ENCODE peak calls at places on chromosomes 1 and 21, in four cellular contexts. One of them, this sample, is unnamed.

GRCh38 chr1:27522148-27522859 is 32.3 kb upstream of the WASF2 start:
- DNase-seq in CD8-positive, alpha-beta T cell: peak
- DNase-seq in ascending aorta: peak
- DNase-seq in T-helper 9 cell: peak
- DNase-seq in this sample: no peak

GRCh38 chr21:35345954-35346353 is 296.9 kb upstream of the RUNX1 start:
- DNase-seq in ascending aorta: no peak
- DNase-seq in T-helper 9 cell: no peak
- DNase-seq in CD8-positive, alpha-beta T cell: no peak
- DNase-seq in this sample: no peak

GRCh38 chr1:209890606-209891330 is 47.2 kb upstream of the SYT14 start:
- DNase-seq in ascending aorta: no peak
- DNase-seq in CD8-positive, alpha-beta T cell: no peak
- DNase-seq in T-helper 9 cell: no peak
- DNase-seq in this sample: no peak

GRCh38 chr1:179743679-179744400 is 749 bp downstream of the FAM163A start:
- DNase-seq in CD8-positive, alpha-beta T cell: no peak
- DNase-seq in ascending aorta: no peak
- DNase-seq in T-helper 9 cell: no peak
- DNase-seq in this sample: no peak

GRCh38 chr1:179976970-179977651 is 22.5 kb downstream of the CEP350 start:
- DNase-seq in ascending aorta: no peak
- DNase-seq in CD8-positive, alpha-beta T cell: no peak
- DNase-seq in T-helper 9 cell: no peak
- DNase-seq in this sample: no peak

GRCh38 chr1:200415227-200415626 is 5.4 kb upstream of the ZNF281 start:
- DNase-seq in ascending aorta: no peak
- DNase-seq in T-helper 9 cell: no peak
- DNase-seq in CD8-positive, alpha-beta T cell: no peak
- DNase-seq in this sample: no peak

GRCh38 chr1:221276911-221277310 is 397.7 kb downstream of the HLX start:
- DNase-seq in CD8-positive, alpha-beta T cell: no peak
- DNase-seq in T-helper 9 cell: no peak
- DNase-seq in ascending aorta: no peak
- DNase-seq in this sample: no peak

GRCh38 chr1:232983817-232984567 is 33.6 kb downstream of the NTPCR start:
- DNase-seq in T-helper 9 cell: no peak
- DNase-seq in ascending aorta: no peak
- DNase-seq in CD8-positive, alpha-beta T cell: no peak
- DNase-seq in this sample: no peak

GRCh38 chr21:45882641-45883040 is 98.9 kb upstream of the COL6A1 start:
- DNase-seq in CD8-positive, alpha-beta T cell: no peak
- DNase-seq in T-helper 9 cell: no peak
- DNase-seq in ascending aorta: no peak
- DNase-seq in this sample: no peak

GRCh38 chr1:204220217-204220616 is 6.4 kb upstream of the GOLT1A start:
- DNase-seq in CD8-positive, alpha-beta T cell: no peak
- DNase-seq in T-helper 9 cell: no peak
- DNase-seq in ascending aorta: no peak
- DNase-seq in this sample: no peak

GRCh38 chr1:204036882-204037645 is 35.9 kb upstream of the SOX13 start:
- DNase-seq in CD8-positive, alpha-beta T cell: no peak
- DNase-seq in ascending aorta: no peak
- DNase-seq in T-helper 9 cell: no peak
- DNase-seq in this sample: no peak

GRCh38 chr1:30034627-30035521 is 688.5 kb downstream of the MATN1 start:
- DNase-seq in T-helper 9 cell: no peak
- DNase-seq in ascending aorta: no peak
- DNase-seq in CD8-positive, alpha-beta T cell: no peak
- DNase-seq in this sample: peak

GRCh38 chr1:18918417-18918816 is 16.1 kb upstream of the ALDH4A1 start:
- DNase-seq in ascending aorta: no peak
- DNase-seq in CD8-positive, alpha-beta T cell: no peak
- DNase-seq in T-helper 9 cell: no peak
- DNase-seq in this sample: no peak

GRCh38 chr21:34159617-34159883 is 86.2 kb downstream of the MRPS6 start:
- DNase-seq in T-helper 9 cell: no peak
- DNase-seq in ascending aorta: no peak
- DNase-seq in CD8-positive, alpha-beta T cell: no peak
- DNase-seq in this sample: no peak

GRCh38 chr1:201016943-201017827 is 6.3 kb downstream of the KIF21B start:
- DNase-seq in ascending aorta: no peak
- DNase-seq in T-helper 9 cell: no peak
- DNase-seq in CD8-positive, alpha-beta T cell: no peak
- DNase-seq in this sample: no peak

GRCh38 chr21:44496900-44497550 is 41.7 kb downstream of the LRRC3 start:
- DNase-seq in T-helper 9 cell: no peak
- DNase-seq in CD8-positive, alpha-beta T cell: no peak
- DNase-seq in ascending aorta: no peak
- DNase-seq in this sample: no peak

GRCh38 chr1:159853417-159853816 is 9.0 kb downstream of the VSIG8 start:
- DNase-seq in ascending aorta: no peak
- DNase-seq in CD8-positive, alpha-beta T cell: no peak
- DNase-seq in T-helper 9 cell: no peak
- DNase-seq in this sample: no peak

GRCh38 chr1:157315544-157315943 is 177.3 kb upstream of the ETV3 start:
- DNase-seq in ascending aorta: no peak
- DNase-seq in T-helper 9 cell: no peak
- DNase-seq in CD8-positive, alpha-beta T cell: no peak
- DNase-seq in this sample: no peak

GRCh38 chr21:39845581-39846130 is 21.6 kb upstream of the PCP4 start:
- DNase-seq in CD8-positive, alpha-beta T cell: no peak
- DNase-seq in ascending aorta: no peak
- DNase-seq in T-helper 9 cell: no peak
- DNase-seq in this sample: no peak

GRCh38 chr1:79373481-79374132 is 367.1 kb upstream of the ADGRL4 start:
- DNase-seq in ascending aorta: no peak
- DNase-seq in CD8-positive, alpha-beta T cell: no peak
- DNase-seq in T-helper 9 cell: no peak
- DNase-seq in this sample: no peak

GRCh38 chr1:56550132-56550531 is 29.2 kb downstream of the PLPP3 start:
- DNase-seq in ascending aorta: no peak
- DNase-seq in CD8-positive, alpha-beta T cell: no peak
- DNase-seq in T-helper 9 cell: no peak
- DNase-seq in this sample: peak

GRCh38 chr1:46948629-46949282 is 7.5 kb upstream of the CYP4A11 start:
- DNase-seq in CD8-positive, alpha-beta T cell: no peak
- DNase-seq in ascending aorta: no peak
- DNase-seq in T-helper 9 cell: no peak
- DNase-seq in this sample: no peak

GRCh38 chr1:158019177-158019868 is 25.9 kb downstream of the KIRREL1 start:
- DNase-seq in T-helper 9 cell: no peak
- DNase-seq in ascending aorta: no peak
- DNase-seq in CD8-positive, alpha-beta T cell: no peak
- DNase-seq in this sample: no peak

GRCh38 chr1:25456502-25456901 is 25.8 kb downstream of the MACO1 start:
- DNase-seq in ascending aorta: no peak
- DNase-seq in CD8-positive, alpha-beta T cell: no peak
- DNase-seq in T-helper 9 cell: no peak
- DNase-seq in this sample: no peak

GRCh38 chr1:54312874-54313316 is 93.3 kb downstream of the SSBP3 start:
- DNase-seq in CD8-positive, alpha-beta T cell: no peak
- DNase-seq in ascending aorta: no peak
- DNase-seq in T-helper 9 cell: no peak
- DNase-seq in this sample: no peak

GRCh38 chr21:15894596-15894995 is 164.8 kb downstream of the USP25 start:
- DNase-seq in T-helper 9 cell: no peak
- DNase-seq in ascending aorta: no peak
- DNase-seq in CD8-positive, alpha-beta T cell: no peak
- DNase-seq in this sample: no peak

GRCh38 chr1:200342511-200343400 is 67.1 kb downstream of the ZNF281 start:
- DNase-seq in CD8-positive, alpha-beta T cell: no peak
- DNase-seq in ascending aorta: no peak
- DNase-seq in T-helper 9 cell: no peak
- DNase-seq in this sample: no peak